ENCODE peak calls at places on chromosomes 3 and 15, in seven cellular contexts. One of them, this sample, is unnamed.

GRCh38 chr3:107235923-107236315 is 141.3 kb upstream of the CCDC54 start:
- DNase-seq in A549: peak; percentile 81
- DNase-seq in adrenal gland: peak; percentile 65
- DNase-seq in breast epithelium: no peak
- DNase-seq in transverse colon: peak; percentile 20
- DNase-seq in gastrocnemius medialis: peak; percentile 4
- DNase-seq in HCT116: peak; percentile 68
- DNase-seq in this sample: no peak

GRCh38 chr15:101086394-101087171 is 165.3 kb downstream of the CHSY1 start:
- DNase-seq in A549: no peak
- DNase-seq in adrenal gland: no peak
- DNase-seq in breast epithelium: no peak
- DNase-seq in transverse colon: no peak
- DNase-seq in gastrocnemius medialis: no peak
- DNase-seq in HCT116: no peak
- DNase-seq in this sample: no peak

GRCh38 chr3:110804856-110805255 is 266.8 kb upstream of the NECTIN3 start:
- DNase-seq in A549: no peak
- DNase-seq in adrenal gland: no peak
- DNase-seq in breast epithelium: no peak
- DNase-seq in transverse colon: peak; percentile 40
- DNase-seq in gastrocnemius medialis: no peak
- DNase-seq in HCT116: no peak
- DNase-seq in this sample: no peak

GRCh38 chr3:140552403-140552802 is 125.5 kb upstream of the TRIM42 start:
- DNase-seq in A549: no peak
- DNase-seq in adrenal gland: no peak
- DNase-seq in breast epithelium: no peak
- DNase-seq in transverse colon: no peak
- DNase-seq in gastrocnemius medialis: no peak
- DNase-seq in HCT116: no peak
- DNase-seq in this sample: no peak

GRCh38 chr3:96814581-96815567 is at the start of gene EPHA6:
- DNase-seq in A549: no peak
- DNase-seq in adrenal gland: no peak
- DNase-seq in breast epithelium: no peak
- DNase-seq in transverse colon: no peak
- DNase-seq in gastrocnemius medialis: no peak
- DNase-seq in HCT116: no peak
- DNase-seq in this sample: peak; percentile 28

GRCh38 chr3:49939858-49940666 is at the start of gene RBM6:
- DNase-seq in A549: peak; percentile 95
- DNase-seq in adrenal gland: peak; percentile 98
- DNase-seq in breast epithelium: peak; percentile 97
- DNase-seq in transverse colon: peak; percentile 98
- DNase-seq in gastrocnemius medialis: peak; percentile 97
- DNase-seq in HCT116: peak; percentile 93
- DNase-seq in this sample: peak; percentile 98

GRCh38 chr15:67715166-67715565 is 110.1 kb upstream of the SKOR1 start:
- DNase-seq in A549: no peak
- DNase-seq in adrenal gland: no peak
- DNase-seq in breast epithelium: no peak
- DNase-seq in transverse colon: no peak
- DNase-seq in gastrocnemius medialis: no peak
- DNase-seq in HCT116: no peak
- DNase-seq in this sample: no peak

GRCh38 chr15:33311312-33311971 is 675 bp downstream of the RYR3 start:
- DNase-seq in A549: no peak
- DNase-seq in adrenal gland: no peak
- DNase-seq in breast epithelium: no peak
- DNase-seq in transverse colon: no peak
- DNase-seq in gastrocnemius medialis: no peak
- DNase-seq in HCT116: no peak
- DNase-seq in this sample: peak; percentile 20

GRCh38 chr3:76824658-76825310 is 215.1 kb upstream of the ROBO2 start:
- DNase-seq in A549: no peak
- DNase-seq in adrenal gland: no peak
- DNase-seq in breast epithelium: no peak
- DNase-seq in transverse colon: no peak
- DNase-seq in gastrocnemius medialis: no peak
- DNase-seq in HCT116: no peak
- DNase-seq in this sample: no peak

GRCh38 chr3:188664795-188665194 is 507.0 kb upstream of the TPRG1 start:
- DNase-seq in A549: no peak
- DNase-seq in adrenal gland: no peak
- DNase-seq in breast epithelium: no peak
- DNase-seq in transverse colon: no peak
- DNase-seq in gastrocnemius medialis: no peak
- DNase-seq in HCT116: peak; percentile 31
- DNase-seq in this sample: no peak

DNA sequence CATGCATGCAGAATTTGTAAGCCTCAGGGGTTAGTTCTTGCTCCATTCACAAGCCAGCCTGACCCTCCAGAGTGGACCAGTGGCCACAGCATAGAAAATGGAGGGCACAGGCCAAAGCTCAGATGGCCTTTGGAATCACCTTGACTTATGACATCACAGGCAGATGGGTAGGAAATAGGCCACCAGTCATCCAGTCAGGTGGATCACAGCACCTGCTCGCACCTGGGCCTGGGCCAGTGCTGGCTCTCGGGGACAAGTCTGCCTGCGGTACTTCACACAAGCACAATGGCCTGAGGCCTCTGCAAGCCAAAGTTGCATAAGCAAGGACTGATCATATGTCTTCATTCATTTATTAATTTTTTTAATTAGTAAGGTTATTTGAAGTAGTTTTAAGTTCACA is 39.3 kb downstream of the PPCDC start:
- DNase-seq in A549: no peak
- DNase-seq in adrenal gland: no peak
- DNase-seq in breast epithelium: no peak
- DNase-seq in transverse colon: no peak
- DNase-seq in gastrocnemius medialis: no peak
- DNase-seq in HCT116: no peak
- DNase-seq in this sample: no peak
- H3K4me1 ChIP-seq in A549: peaks cover 4% of the 10 kb centered on the region
- H3K4me1 ChIP-seq in adrenal gland: peaks cover 9% of the 10 kb centered on the region
- H3K4me1 ChIP-seq in breast epithelium: no peaks in the 10 kb centered on the region
- H3K4me1 ChIP-seq in transverse colon: no peaks in the 10 kb centered on the region
- H3K4me1 ChIP-seq in gastrocnemius medialis: peaks cover 4% of the 10 kb centered on the region
- H3K4me1 ChIP-seq in HCT116: peaks cover 8% of the 10 kb centered on the region
- H3K4me1 ChIP-seq in this sample: peaks cover 53% of the 10 kb centered on the region

DNA sequence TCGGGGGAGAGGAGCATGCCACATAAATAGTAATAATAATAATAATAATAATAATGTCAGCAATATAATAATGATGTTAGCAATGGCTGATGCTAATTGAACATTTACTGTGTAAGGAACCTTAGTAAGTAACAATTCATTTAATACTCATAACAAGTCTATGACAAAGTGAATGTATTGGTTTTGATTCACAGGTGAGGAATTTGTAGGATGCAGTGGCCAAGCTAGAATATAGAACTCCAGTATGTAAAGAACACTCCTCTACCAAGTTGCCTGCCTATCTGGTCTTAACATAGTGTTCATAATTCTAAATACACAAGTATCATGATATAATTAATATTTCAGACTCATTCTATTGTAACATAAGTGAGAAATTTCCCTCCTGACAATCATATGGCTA is 1016.5 kb downstream of the ROBO1 start:
- DNase-seq in A549: no peak
- DNase-seq in adrenal gland: no peak
- DNase-seq in breast epithelium: no peak
- DNase-seq in transverse colon: no peak
- DNase-seq in gastrocnemius medialis: no peak
- DNase-seq in HCT116: no peak
- DNase-seq in this sample: no peak
- TF ChIP-seq POLR2A in A549: no peak
- TF ChIP-seq POLR2A in adrenal gland: no peak
- TF ChIP-seq POLR2A in breast epithelium: no peak
- TF ChIP-seq POLR2A in transverse colon: no peak
- TF ChIP-seq POLR2A in gastrocnemius medialis: no peak
- TF ChIP-seq POLR2A in HCT116: no peak
- TF ChIP-seq POLR2A in this sample: no peak

DNA sequence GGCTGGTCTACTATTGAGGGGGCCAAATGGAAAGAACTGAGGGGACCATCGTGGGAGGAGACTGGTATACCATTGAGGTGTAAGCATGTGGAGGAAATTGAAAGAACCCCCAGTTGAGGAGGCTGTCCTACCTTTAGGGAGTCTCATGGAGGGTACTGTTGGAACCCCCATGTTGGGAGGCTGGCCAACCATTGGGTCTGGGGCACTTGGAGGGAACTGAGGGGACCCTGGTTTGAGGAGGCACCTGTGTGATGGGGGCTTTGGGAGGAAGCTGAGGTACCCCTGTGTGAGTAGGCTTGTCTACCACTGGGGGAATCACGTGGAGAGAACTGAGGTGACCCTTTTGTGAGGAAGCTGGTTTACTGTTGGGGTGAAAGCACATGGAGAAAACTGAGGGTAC is 157.5 kb downstream of the FBLN2 start:
- DNase-seq in A549: no peak
- DNase-seq in adrenal gland: no peak
- DNase-seq in breast epithelium: peak; percentile 2
- DNase-seq in transverse colon: no peak
- DNase-seq in gastrocnemius medialis: no peak
- DNase-seq in HCT116: no peak
- DNase-seq in this sample: peak; percentile 3
- H3K4me1 ChIP-seq in A549: no peaks in the 10 kb centered on the region
- H3K4me1 ChIP-seq in adrenal gland: no peaks in the 10 kb centered on the region
- H3K4me1 ChIP-seq in breast epithelium: no peaks in the 10 kb centered on the region
- H3K4me1 ChIP-seq in transverse colon: no peaks in the 10 kb centered on the region
- H3K4me1 ChIP-seq in gastrocnemius medialis: no peaks in the 10 kb centered on the region
- H3K4me1 ChIP-seq in HCT116: no peaks in the 10 kb centered on the region
- H3K4me1 ChIP-seq in this sample: no peaks in the 10 kb centered on the region

GRCh38 chr3:152472606-152472954 is 203.9 kb downstream of the MBNL1 start:
- DNase-seq in A549: no peak
- DNase-seq in adrenal gland: no peak
- DNase-seq in breast epithelium: no peak
- DNase-seq in transverse colon: no peak
- DNase-seq in gastrocnemius medialis: no peak
- DNase-seq in HCT116: no peak
- DNase-seq in this sample: no peak
- TF ChIP-seq POLR2A in A549: no peak
- TF ChIP-seq POLR2A in adrenal gland: no peak
- TF ChIP-seq POLR2A in breast epithelium: no peak
- TF ChIP-seq POLR2A in transverse colon: no peak
- TF ChIP-seq POLR2A in gastrocnemius medialis: no peak
- TF ChIP-seq POLR2A in HCT116: no peak
- TF ChIP-seq POLR2A in this sample: no peak

GRCh38 chr3:16058511-16058910 is 116.0 kb upstream of the GALNT15 start:
- DNase-seq in A549: no peak
- DNase-seq in adrenal gland: no peak
- DNase-seq in breast epithelium: no peak
- DNase-seq in transverse colon: no peak
- DNase-seq in gastrocnemius medialis: no peak
- DNase-seq in HCT116: no peak
- DNase-seq in this sample: no peak
- H3K4me1 ChIP-seq in A549: peaks cover 46% of the 10 kb centered on the region
- H3K4me1 ChIP-seq in adrenal gland: peaks cover 4% of the 10 kb centered on the region
- H3K4me1 ChIP-seq in breast epithelium: no peaks in the 10 kb centered on the region
- H3K4me1 ChIP-seq in transverse colon: peaks cover 5% of the 10 kb centered on the region
- H3K4me1 ChIP-seq in gastrocnemius medialis: peaks cover 64% of the 10 kb centered on the region
- H3K4me1 ChIP-seq in HCT116: peaks cover 20% of the 10 kb centered on the region
- H3K4me1 ChIP-seq in this sample: no peaks in the 10 kb centered on the region

GRCh38 chr3:129433565-129433964 is 5.1 kb upstream of the EFCAB12 start:
- DNase-seq in A549: no peak
- DNase-seq in adrenal gland: no peak
- DNase-seq in breast epithelium: no peak
- DNase-seq in transverse colon: no peak
- DNase-seq in gastrocnemius medialis: no peak
- DNase-seq in HCT116: no peak
- DNase-seq in this sample: no peak
- TF ChIP-seq POLR2A in A549: no peak
- TF ChIP-seq POLR2A in adrenal gland: no peak
- TF ChIP-seq POLR2A in breast epithelium: no peak
- TF ChIP-seq POLR2A in transverse colon: no peak
- TF ChIP-seq POLR2A in gastrocnemius medialis: no peak
- TF ChIP-seq POLR2A in HCT116: no peak
- TF ChIP-seq POLR2A in this sample: no peak

DNA sequence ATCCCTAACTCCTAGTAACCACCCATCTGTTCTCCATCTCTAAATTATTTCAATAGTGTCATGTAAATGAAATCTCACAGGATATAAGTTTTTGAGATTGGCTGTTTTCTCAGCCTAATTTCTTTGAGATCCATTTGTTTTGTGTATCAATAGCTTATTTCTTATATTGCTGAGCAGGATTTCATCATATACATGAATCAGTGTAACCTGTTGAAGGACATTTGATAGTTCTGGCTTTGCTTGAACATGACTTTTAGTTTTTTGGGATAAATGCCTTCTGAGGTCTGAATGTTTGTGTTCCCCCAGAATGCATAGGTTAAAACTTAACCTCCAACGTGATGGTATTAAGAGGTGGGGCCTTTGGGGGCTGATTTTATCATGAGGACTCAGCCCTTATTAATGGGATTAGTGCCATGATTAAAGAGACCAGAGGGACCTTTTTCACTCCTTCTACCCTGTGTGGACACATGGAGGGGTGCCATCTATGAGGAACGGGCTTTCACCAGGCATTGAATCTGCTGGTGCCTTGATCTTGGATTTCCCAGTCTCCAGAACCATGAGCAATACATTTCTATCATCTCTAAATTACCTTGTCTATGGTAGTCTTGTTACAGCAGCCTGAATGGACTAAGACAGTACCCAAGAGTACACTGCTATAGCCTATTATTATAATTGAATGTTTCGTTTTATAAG is 118.3 kb downstream of the FNDC3B start:
- DNase-seq in A549: no peak
- DNase-seq in adrenal gland: no peak
- DNase-seq in breast epithelium: no peak
- DNase-seq in transverse colon: no peak
- DNase-seq in gastrocnemius medialis: no peak
- DNase-seq in HCT116: no peak
- DNase-seq in this sample: no peak
- H3K4me1 ChIP-seq in A549: peaks cover 94% of the 10 kb centered on the region
- H3K4me1 ChIP-seq in adrenal gland: peaks cover 35% of the 10 kb centered on the region
- H3K4me1 ChIP-seq in breast epithelium: peaks cover 40% of the 10 kb centered on the region
- H3K4me1 ChIP-seq in transverse colon: peaks cover 18% of the 10 kb centered on the region
- H3K4me1 ChIP-seq in gastrocnemius medialis: peaks cover 54% of the 10 kb centered on the region
- H3K4me1 ChIP-seq in HCT116: peaks cover 40% of the 10 kb centered on the region
- H3K4me1 ChIP-seq in this sample: peaks cover 73% of the 10 kb centered on the region

DNA sequence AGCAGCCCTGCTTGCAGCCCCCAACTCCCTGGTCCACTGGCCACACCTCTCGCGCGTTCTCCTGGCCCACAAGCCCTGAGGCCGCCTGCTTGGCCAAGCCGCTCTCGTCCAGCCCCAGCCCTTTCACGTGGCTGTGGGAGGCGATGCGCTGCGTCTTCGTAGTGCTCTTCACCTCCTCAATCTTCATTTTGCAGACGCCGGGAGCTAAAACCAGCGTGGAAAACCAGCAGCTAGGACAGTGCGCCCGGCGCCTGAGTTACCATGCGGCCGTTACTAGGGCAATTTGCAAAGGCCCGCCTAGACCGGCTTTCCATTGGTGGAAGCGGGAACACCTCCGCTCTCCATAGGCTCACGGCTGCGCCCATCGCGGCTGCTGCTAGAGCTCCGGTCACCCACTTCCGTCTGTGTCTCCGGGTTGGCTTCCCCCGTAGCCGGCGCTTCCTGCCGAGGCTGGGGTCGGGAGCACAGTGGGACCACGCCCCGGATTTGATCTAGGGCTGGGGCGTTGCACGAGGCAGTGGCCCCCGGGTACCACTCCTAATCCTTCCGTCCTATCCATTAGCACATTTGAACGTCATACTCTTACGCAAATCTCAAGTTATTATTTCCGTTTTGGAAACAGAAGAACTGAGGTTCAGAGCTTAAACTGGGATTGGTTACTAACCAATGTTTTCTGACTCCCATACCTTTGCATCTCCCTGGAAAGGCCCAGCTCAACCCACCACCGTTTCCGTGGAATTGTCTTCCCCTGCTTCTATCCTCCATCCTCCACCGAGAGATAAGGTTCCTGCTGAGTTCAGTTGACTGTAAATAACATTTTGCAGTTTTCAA is at the start of gene RUVBL1:
- DNase-seq in A549: peak; percentile 92
- DNase-seq in adrenal gland: peak; percentile 98
- DNase-seq in breast epithelium: peak; percentile 95
- DNase-seq in transverse colon: peak; percentile 98
- DNase-seq in gastrocnemius medialis: peak; percentile 95
- DNase-seq in HCT116: peak; percentile 96
- DNase-seq in this sample: peak; percentile 98
- TF ChIP-seq POLR2A in A549: peak; percentile 42
- TF ChIP-seq POLR2A in adrenal gland: peak; percentile 58
- TF ChIP-seq POLR2A in breast epithelium: no peak
- TF ChIP-seq POLR2A in transverse colon: peak; percentile 32
- TF ChIP-seq POLR2A in gastrocnemius medialis: peak; percentile 48
- TF ChIP-seq POLR2A in HCT116: peak; percentile 19
- TF ChIP-seq POLR2A in this sample: peak; percentile 65

This sample was measured in heart left ventricle.